ENCODE peak calls at places on chromosomes 4 and X, in seven cellular contexts. One of them, this sample, is unnamed.

GRCh38 chrX:69543572-69543971 is 39.4 kb downstream of the NALF2 start:
- DNase-seq in HT1080: no peak
- DNase-seq in NCI-H748 treated with DMSO at 0.1 percent for 48 hours: no peak
- DNase-seq in iPS-NIHi11: no peak
- DNase-seq in stimulated activated effector memory CD8-positive, alpha-beta T cell treated with anti-CD3 and anti-CD28 coated beads, Interleukin-12 subunit alpha, Interleukin-12 subunit beta, amount 100 ng/mL, for 72 hours: no peak
- DNase-seq in anterior cingulate cortex: no peak
- DNase-seq in GM19239: no peak
- DNase-seq in this sample: no peak

GRCh38 chr4:181684310-181684709 is 558.9 kb upstream of the TENM3 start:
- DNase-seq in iPS-NIHi11: no peak
- DNase-seq in GM19239: no peak
- DNase-seq in stimulated activated effector memory CD8-positive, alpha-beta T cell treated with anti-CD3 and anti-CD28 coated beads, Interleukin-12 subunit alpha, Interleukin-12 subunit beta, amount 100 ng/mL, for 72 hours: no peak
- DNase-seq in HT1080: no peak
- DNase-seq in anterior cingulate cortex: no peak
- DNase-seq in NCI-H748 treated with DMSO at 0.1 percent for 48 hours: no peak
- DNase-seq in this sample: no peak

GRCh38 chr4:88985088-88985779 is 71.8 kb downstream of the FAM13A start:
- DNase-seq in NCI-H748 treated with DMSO at 0.1 percent for 48 hours: no peak
- DNase-seq in HT1080: peak; percentile 10
- DNase-seq in anterior cingulate cortex: no peak
- DNase-seq in iPS-NIHi11: no peak
- DNase-seq in GM19239: no peak
- DNase-seq in stimulated activated effector memory CD8-positive, alpha-beta T cell treated with anti-CD3 and anti-CD28 coated beads, Interleukin-12 subunit alpha, Interleukin-12 subunit beta, amount 100 ng/mL, for 72 hours: no peak
- DNase-seq in this sample: peak; percentile 23

GRCh38 chr4:126358041-126358440 is 1043.3 kb downstream of the FAT4 start:
- DNase-seq in stimulated activated effector memory CD8-positive, alpha-beta T cell treated with anti-CD3 and anti-CD28 coated beads, Interleukin-12 subunit alpha, Interleukin-12 subunit beta, amount 100 ng/mL, for 72 hours: no peak
- DNase-seq in NCI-H748 treated with DMSO at 0.1 percent for 48 hours: no peak
- DNase-seq in iPS-NIHi11: no peak
- DNase-seq in anterior cingulate cortex: no peak
- DNase-seq in HT1080: no peak
- DNase-seq in GM19239: no peak
- DNase-seq in this sample: no peak

GRCh38 chrX:14712096-14712495 is 160.8 kb downstream of the FANCB start:
- DNase-seq in HT1080: no peak
- DNase-seq in stimulated activated effector memory CD8-positive, alpha-beta T cell treated with anti-CD3 and anti-CD28 coated beads, Interleukin-12 subunit alpha, Interleukin-12 subunit beta, amount 100 ng/mL, for 72 hours: no peak
- DNase-seq in NCI-H748 treated with DMSO at 0.1 percent for 48 hours: no peak
- DNase-seq in anterior cingulate cortex: no peak
- DNase-seq in GM19239: no peak
- DNase-seq in iPS-NIHi11: no peak
- DNase-seq in this sample: no peak

GRCh38 chr4:53646792-53647191 is 55.5 kb upstream of the LNX1 start:
- DNase-seq in anterior cingulate cortex: no peak
- DNase-seq in stimulated activated effector memory CD8-positive, alpha-beta T cell treated with anti-CD3 and anti-CD28 coated beads, Interleukin-12 subunit alpha, Interleukin-12 subunit beta, amount 100 ng/mL, for 72 hours: no peak
- DNase-seq in NCI-H748 treated with DMSO at 0.1 percent for 48 hours: peak; percentile 81
- DNase-seq in GM19239: no peak
- DNase-seq in iPS-NIHi11: no peak
- DNase-seq in HT1080: no peak
- DNase-seq in this sample: no peak

GRCh38 chr4:128387600-128388351 is 100.2 kb upstream of the PGRMC2 start:
- DNase-seq in anterior cingulate cortex: no peak
- DNase-seq in GM19239: no peak
- DNase-seq in NCI-H748 treated with DMSO at 0.1 percent for 48 hours: no peak
- DNase-seq in HT1080: peak; percentile 20
- DNase-seq in stimulated activated effector memory CD8-positive, alpha-beta T cell treated with anti-CD3 and anti-CD28 coated beads, Interleukin-12 subunit alpha, Interleukin-12 subunit beta, amount 100 ng/mL, for 72 hours: no peak
- DNase-seq in iPS-NIHi11: peak; percentile 18
- DNase-seq in this sample: no peak

GRCh38 chrX:6383911-6384310 is 151.0 kb downstream of the VCX3A start:
- DNase-seq in NCI-H748 treated with DMSO at 0.1 percent for 48 hours: peak; percentile 46
- DNase-seq in anterior cingulate cortex: no peak
- DNase-seq in stimulated activated effector memory CD8-positive, alpha-beta T cell treated with anti-CD3 and anti-CD28 coated beads, Interleukin-12 subunit alpha, Interleukin-12 subunit beta, amount 100 ng/mL, for 72 hours: no peak
- DNase-seq in GM19239: no peak
- DNase-seq in HT1080: no peak
- DNase-seq in iPS-NIHi11: no peak
- DNase-seq in this sample: no peak

GRCh38 chrX:34365482-34365881 is 233.4 kb upstream of the FAM47A start:
- DNase-seq in HT1080: peak; percentile 21
- DNase-seq in iPS-NIHi11: peak; percentile 17
- DNase-seq in GM19239: no peak
- DNase-seq in stimulated activated effector memory CD8-positive, alpha-beta T cell treated with anti-CD3 and anti-CD28 coated beads, Interleukin-12 subunit alpha, Interleukin-12 subunit beta, amount 100 ng/mL, for 72 hours: no peak
- DNase-seq in anterior cingulate cortex: no peak
- DNase-seq in NCI-H748 treated with DMSO at 0.1 percent for 48 hours: peak; percentile 3
- DNase-seq in this sample: no peak

GRCh38 chr4:151960449-151961246 is 199.8 kb upstream of the GATB start:
- DNase-seq in HT1080: no peak
- DNase-seq in anterior cingulate cortex: peak; percentile 43
- DNase-seq in stimulated activated effector memory CD8-positive, alpha-beta T cell treated with anti-CD3 and anti-CD28 coated beads, Interleukin-12 subunit alpha, Interleukin-12 subunit beta, amount 100 ng/mL, for 72 hours: no peak
- DNase-seq in GM19239: no peak
- DNase-seq in iPS-NIHi11: no peak
- DNase-seq in NCI-H748 treated with DMSO at 0.1 percent for 48 hours: no peak
- DNase-seq in this sample: no peak

GRCh38 chrX:51332188-51332942 is at the start of gene NUDT10:
- DNase-seq in NCI-H748 treated with DMSO at 0.1 percent for 48 hours: peak; percentile 40
- DNase-seq in GM19239: no peak
- DNase-seq in HT1080: no peak
- DNase-seq in anterior cingulate cortex: peak; percentile 53
- DNase-seq in iPS-NIHi11: peak; percentile 64
- DNase-seq in stimulated activated effector memory CD8-positive, alpha-beta T cell treated with anti-CD3 and anti-CD28 coated beads, Interleukin-12 subunit alpha, Interleukin-12 subunit beta, amount 100 ng/mL, for 72 hours: peak; percentile 47
- DNase-seq in this sample: no peak

GRCh38 chr4:13928214-13928613 is 300.7 kb upstream of the BOD1L1 start:
- DNase-seq in NCI-H748 treated with DMSO at 0.1 percent for 48 hours: no peak
- DNase-seq in anterior cingulate cortex: no peak
- DNase-seq in GM19239: no peak
- DNase-seq in stimulated activated effector memory CD8-positive, alpha-beta T cell treated with anti-CD3 and anti-CD28 coated beads, Interleukin-12 subunit alpha, Interleukin-12 subunit beta, amount 100 ng/mL, for 72 hours: no peak
- DNase-seq in iPS-NIHi11: no peak
- DNase-seq in HT1080: no peak
- DNase-seq in this sample: no peak

GRCh38 chr4:3484057-3484973 is 21.2 kb downstream of the DOK7 start:
- DNase-seq in stimulated activated effector memory CD8-positive, alpha-beta T cell treated with anti-CD3 and anti-CD28 coated beads, Interleukin-12 subunit alpha, Interleukin-12 subunit beta, amount 100 ng/mL, for 72 hours: no peak
- DNase-seq in iPS-NIHi11: no peak
- DNase-seq in HT1080: no peak
- DNase-seq in anterior cingulate cortex: no peak
- DNase-seq in NCI-H748 treated with DMSO at 0.1 percent for 48 hours: peak; percentile 1
- DNase-seq in GM19239: no peak
- DNase-seq in this sample: no peak

GRCh38 chr4:124066579-124066978 is 646.0 kb downstream of the ANKRD50 start:
- DNase-seq in GM19239: no peak
- DNase-seq in anterior cingulate cortex: no peak
- DNase-seq in NCI-H748 treated with DMSO at 0.1 percent for 48 hours: no peak
- DNase-seq in HT1080: no peak
- DNase-seq in iPS-NIHi11: no peak
- DNase-seq in stimulated activated effector memory CD8-positive, alpha-beta T cell treated with anti-CD3 and anti-CD28 coated beads, Interleukin-12 subunit alpha, Interleukin-12 subunit beta, amount 100 ng/mL, for 72 hours: no peak
- DNase-seq in this sample: no peak

GRCh38 chr4:168505996-168506395 is 9.1 kb downstream of the PALLD start:
- DNase-seq in iPS-NIHi11: no peak
- DNase-seq in GM19239: no peak
- DNase-seq in anterior cingulate cortex: no peak
- DNase-seq in stimulated activated effector memory CD8-positive, alpha-beta T cell treated with anti-CD3 and anti-CD28 coated beads, Interleukin-12 subunit alpha, Interleukin-12 subunit beta, amount 100 ng/mL, for 72 hours: no peak
- DNase-seq in HT1080: no peak
- DNase-seq in NCI-H748 treated with DMSO at 0.1 percent for 48 hours: no peak
- DNase-seq in this sample: no peak

GRCh38 chr4:10457255-10457801 is at the start of gene ZNF518B:
- DNase-seq in anterior cingulate cortex: peak; percentile 11
- DNase-seq in HT1080: no peak
- DNase-seq in iPS-NIHi11: peak; percentile 93
- DNase-seq in NCI-H748 treated with DMSO at 0.1 percent for 48 hours: peak; percentile 34
- DNase-seq in GM19239: peak; percentile 84
- DNase-seq in stimulated activated effector memory CD8-positive, alpha-beta T cell treated with anti-CD3 and anti-CD28 coated beads, Interleukin-12 subunit alpha, Interleukin-12 subunit beta, amount 100 ng/mL, for 72 hours: peak; percentile 88
- DNase-seq in this sample: peak; percentile 34

GRCh38 chr4:56086073-56086521 is 137.4 kb downstream of the CEP135 start:
- DNase-seq in HT1080: no peak
- DNase-seq in GM19239: no peak
- DNase-seq in stimulated activated effector memory CD8-positive, alpha-beta T cell treated with anti-CD3 and anti-CD28 coated beads, Interleukin-12 subunit alpha, Interleukin-12 subunit beta, amount 100 ng/mL, for 72 hours: no peak
- DNase-seq in NCI-H748 treated with DMSO at 0.1 percent for 48 hours: peak; percentile 2
- DNase-seq in iPS-NIHi11: peak; percentile 47
- DNase-seq in anterior cingulate cortex: no peak
- DNase-seq in this sample: no peak

GRCh38 chr4:110130578-110131358 is 67.6 kb downstream of the ELOVL6 start:
- DNase-seq in stimulated activated effector memory CD8-positive, alpha-beta T cell treated with anti-CD3 and anti-CD28 coated beads, Interleukin-12 subunit alpha, Interleukin-12 subunit beta, amount 100 ng/mL, for 72 hours: no peak
- DNase-seq in anterior cingulate cortex: no peak
- DNase-seq in iPS-NIHi11: no peak
- DNase-seq in HT1080: no peak
- DNase-seq in GM19239: no peak
- DNase-seq in NCI-H748 treated with DMSO at 0.1 percent for 48 hours: no peak
- DNase-seq in this sample: no peak

GRCh38 chr4:14701896-14702295 is 300.4 kb upstream of the CPEB2 start:
- DNase-seq in iPS-NIHi11: no peak
- DNase-seq in HT1080: no peak
- DNase-seq in GM19239: no peak
- DNase-seq in stimulated activated effector memory CD8-positive, alpha-beta T cell treated with anti-CD3 and anti-CD28 coated beads, Interleukin-12 subunit alpha, Interleukin-12 subunit beta, amount 100 ng/mL, for 72 hours: no peak
- DNase-seq in anterior cingulate cortex: no peak
- DNase-seq in NCI-H748 treated with DMSO at 0.1 percent for 48 hours: no peak
- DNase-seq in this sample: no peak

GRCh38 chr4:145553375-145553774 is 65.8 kb upstream of the MMAA start:
- DNase-seq in HT1080: no peak
- DNase-seq in stimulated activated effector memory CD8-positive, alpha-beta T cell treated with anti-CD3 and anti-CD28 coated beads, Interleukin-12 subunit alpha, Interleukin-12 subunit beta, amount 100 ng/mL, for 72 hours: no peak
- DNase-seq in iPS-NIHi11: no peak
- DNase-seq in GM19239: no peak
- DNase-seq in NCI-H748 treated with DMSO at 0.1 percent for 48 hours: no peak
- DNase-seq in anterior cingulate cortex: no peak
- DNase-seq in this sample: no peak

GRCh38 chr4:5238106-5238505 is 186.8 kb downstream of the STK32B start:
- DNase-seq in iPS-NIHi11: no peak
- DNase-seq in NCI-H748 treated with DMSO at 0.1 percent for 48 hours: no peak
- DNase-seq in GM19239: no peak
- DNase-seq in stimulated activated effector memory CD8-positive, alpha-beta T cell treated with anti-CD3 and anti-CD28 coated beads, Interleukin-12 subunit alpha, Interleukin-12 subunit beta, amount 100 ng/mL, for 72 hours: no peak
- DNase-seq in HT1080: no peak
- DNase-seq in anterior cingulate cortex: no peak
- DNase-seq in this sample: peak; percentile 43

GRCh38 chr4:184937745-184938144 is 80.5 kb upstream of the HELT start:
- DNase-seq in stimulated activated effector memory CD8-positive, alpha-beta T cell treated with anti-CD3 and anti-CD28 coated beads, Interleukin-12 subunit alpha, Interleukin-12 subunit beta, amount 100 ng/mL, for 72 hours: no peak
- DNase-seq in GM19239: no peak
- DNase-seq in anterior cingulate cortex: no peak
- DNase-seq in NCI-H748 treated with DMSO at 0.1 percent for 48 hours: peak; percentile 26
- DNase-seq in HT1080: no peak
- DNase-seq in iPS-NIHi11: peak; percentile 59
- DNase-seq in this sample: no peak

This sample was measured in COLO829.